ENCODE peak calls at places on chromosomes 5 and 9, in ten cellular contexts. One of them, this sample, is unnamed.
A peak's percentile ranks its signal among the peaks of the same experiment; 100 is the strongest.

GRCh38 chr9:120931278-120932085 is 4.9 kb upstream of the TRAF1 start:
- DNase-seq in GM12865: peak; percentile 95
- DNase-seq in fibroblast of the aortic adventitia: peak; percentile 77
- DNase-seq in IMR-90: peak; percentile 75
- DNase-seq in A549: no peak
- DNase-seq in Peyer's patch: peak; percentile 69
- DNase-seq in neural crest cell: no peak
- DNase-seq in endothelial cell of umbilical vein: peak; percentile 89
- DNase-seq in omental fat pad: no peak
- DNase-seq in Calu3: no peak
- DNase-seq in this sample: peak; percentile 80

GRCh38 chr9:120603601-120604000 is 23.6 kb upstream of the CDK5RAP2 start:
- DNase-seq in Calu3: no peak
- DNase-seq in fibroblast of the aortic adventitia: no peak
- DNase-seq in GM12865: no peak
- DNase-seq in Peyer's patch: no peak
- DNase-seq in omental fat pad: no peak
- DNase-seq in endothelial cell of umbilical vein: no peak
- DNase-seq in A549: no peak
- DNase-seq in IMR-90: no peak
- DNase-seq in neural crest cell: no peak
- DNase-seq in this sample: no peak

GRCh38 chr5:133943475-133943817 is 25.0 kb downstream of the C5orf15 start:
- DNase-seq in GM12865: no peak
- DNase-seq in neural crest cell: no peak
- DNase-seq in IMR-90: no peak
- DNase-seq in A549: no peak
- DNase-seq in fibroblast of the aortic adventitia: no peak
- DNase-seq in Calu3: no peak
- DNase-seq in endothelial cell of umbilical vein: no peak
- DNase-seq in Peyer's patch: no peak
- DNase-seq in omental fat pad: no peak
- DNase-seq in this sample: no peak

GRCh38 chr5:348726-349125 is 27.2 kb downstream of the AHRR start:
- DNase-seq in omental fat pad: no peak
- DNase-seq in GM12865: no peak
- DNase-seq in A549: no peak
- DNase-seq in Calu3: no peak
- DNase-seq in neural crest cell: no peak
- DNase-seq in endothelial cell of umbilical vein: no peak
- DNase-seq in fibroblast of the aortic adventitia: no peak
- DNase-seq in IMR-90: no peak
- DNase-seq in Peyer's patch: no peak
- DNase-seq in this sample: no peak

GRCh38 chr5:167296056-167296455 is 995.4 kb upstream of the WWC1 start:
- DNase-seq in GM12865: no peak
- DNase-seq in neural crest cell: no peak
- DNase-seq in fibroblast of the aortic adventitia: no peak
- DNase-seq in IMR-90: no peak
- DNase-seq in omental fat pad: no peak
- DNase-seq in Peyer's patch: no peak
- DNase-seq in A549: no peak
- DNase-seq in endothelial cell of umbilical vein: no peak
- DNase-seq in Calu3: no peak
- DNase-seq in this sample: no peak

GRCh38 chr5:969421-969839 is 39.2 kb upstream of the NKD2 start:
- DNase-seq in endothelial cell of umbilical vein: peak; percentile 28
- DNase-seq in omental fat pad: no peak
- DNase-seq in IMR-90: peak; percentile 5
- DNase-seq in fibroblast of the aortic adventitia: peak; percentile 94
- DNase-seq in GM12865: no peak
- DNase-seq in A549: no peak
- DNase-seq in neural crest cell: no peak
- DNase-seq in Calu3: no peak
- DNase-seq in Peyer's patch: no peak
- DNase-seq in this sample: peak; percentile 85

GRCh38 chr5:68196876-68197275 is 18.7 kb upstream of the PIK3R1 start:
- DNase-seq in neural crest cell: no peak
- DNase-seq in GM12865: peak; percentile 78
- DNase-seq in Peyer's patch: peak; percentile 66
- DNase-seq in fibroblast of the aortic adventitia: no peak
- DNase-seq in endothelial cell of umbilical vein: no peak
- DNase-seq in Calu3: no peak
- DNase-seq in A549: no peak
- DNase-seq in omental fat pad: no peak
- DNase-seq in IMR-90: no peak
- DNase-seq in this sample: no peak

GRCh38 chr9:107734231-107735014 is 244.9 kb upstream of the KLF4 start:
- DNase-seq in Calu3: no peak
- DNase-seq in A549: no peak
- DNase-seq in GM12865: no peak
- DNase-seq in Peyer's patch: no peak
- DNase-seq in omental fat pad: no peak
- DNase-seq in endothelial cell of umbilical vein: no peak
- DNase-seq in neural crest cell: no peak
- DNase-seq in fibroblast of the aortic adventitia: peak; percentile 99
- DNase-seq in IMR-90: peak; percentile 96
- DNase-seq in this sample: peak; percentile 96

GRCh38 chr5:117486879-117487391 is 912.3 kb upstream of the SEMA6A start:
- DNase-seq in neural crest cell: no peak
- DNase-seq in omental fat pad: no peak
- DNase-seq in Peyer's patch: no peak
- DNase-seq in fibroblast of the aortic adventitia: no peak
- DNase-seq in Calu3: peak; percentile 9
- DNase-seq in A549: no peak
- DNase-seq in IMR-90: no peak
- DNase-seq in endothelial cell of umbilical vein: no peak
- DNase-seq in GM12865: no peak
- DNase-seq in this sample: no peak

GRCh38 chr5:78295035-78295961 is 800 bp upstream of the AP3B1 start:
- DNase-seq in A549: peak; percentile 35
- DNase-seq in Peyer's patch: peak; percentile 67
- DNase-seq in fibroblast of the aortic adventitia: peak; percentile 16
- DNase-seq in GM12865: peak; percentile 47
- DNase-seq in neural crest cell: no peak
- DNase-seq in Calu3: peak; percentile 81
- DNase-seq in omental fat pad: no peak
- DNase-seq in IMR-90: no peak
- DNase-seq in endothelial cell of umbilical vein: no peak
- DNase-seq in this sample: no peak

GRCh38 chr5:150113047-150113744 is 26.8 kb upstream of the CSF1R start:
- DNase-seq in omental fat pad: no peak
- DNase-seq in fibroblast of the aortic adventitia: peak; percentile 31
- DNase-seq in GM12865: no peak
- DNase-seq in IMR-90: no peak
- DNase-seq in A549: no peak
- DNase-seq in neural crest cell: no peak
- DNase-seq in Calu3: no peak
- DNase-seq in endothelial cell of umbilical vein: no peak
- DNase-seq in Peyer's patch: peak; percentile 6
- DNase-seq in this sample: no peak

GRCh38 chr9:35680331-35681105 is 6.8 kb downstream of the CA9 start:
- DNase-seq in endothelial cell of umbilical vein: no peak
- DNase-seq in GM12865: peak; percentile 77
- DNase-seq in Calu3: no peak
- DNase-seq in omental fat pad: no peak
- DNase-seq in Peyer's patch: peak; percentile 73
- DNase-seq in IMR-90: peak; percentile 78
- DNase-seq in fibroblast of the aortic adventitia: peak; percentile 22
- DNase-seq in A549: no peak
- DNase-seq in neural crest cell: no peak
- DNase-seq in this sample: peak; percentile 65

GRCh38 chr5:65382582-65382981 is 99.1 kb downstream of the ADAMTS6 start:
- DNase-seq in omental fat pad: no peak
- DNase-seq in IMR-90: peak; percentile 13
- DNase-seq in fibroblast of the aortic adventitia: no peak
- DNase-seq in Calu3: no peak
- DNase-seq in Peyer's patch: no peak
- DNase-seq in A549: no peak
- DNase-seq in neural crest cell: no peak
- DNase-seq in GM12865: peak; percentile 3
- DNase-seq in endothelial cell of umbilical vein: no peak
- DNase-seq in this sample: no peak
- TF ChIP-seq CTCF in omental fat pad: no peak
- TF ChIP-seq CTCF in IMR-90: no peak
- TF ChIP-seq CTCF in fibroblast of the aortic adventitia: no peak
- TF ChIP-seq CTCF in Calu3: no peak
- TF ChIP-seq CTCF in Peyer's patch: no peak
- TF ChIP-seq CTCF in A549: no peak
- TF ChIP-seq CTCF in neural crest cell: no peak
- TF ChIP-seq CTCF in GM12865: no peak
- TF ChIP-seq CTCF in endothelial cell of umbilical vein: no peak
- TF ChIP-seq CTCF in this sample: no peak

GRCh38 chr5:160685219-160685618 is 166.8 kb downstream of the ATP10B start:
- DNase-seq in A549: no peak
- DNase-seq in fibroblast of the aortic adventitia: no peak
- DNase-seq in IMR-90: no peak
- DNase-seq in Calu3: peak; percentile 39
- DNase-seq in endothelial cell of umbilical vein: no peak
- DNase-seq in omental fat pad: no peak
- DNase-seq in neural crest cell: no peak
- DNase-seq in GM12865: no peak
- DNase-seq in Peyer's patch: no peak
- DNase-seq in this sample: no peak

GRCh38 chr5:160685695-160686094 is 166.3 kb downstream of the ATP10B start:
- DNase-seq in neural crest cell: no peak
- DNase-seq in omental fat pad: no peak
- DNase-seq in Calu3: peak; percentile 61
- DNase-seq in endothelial cell of umbilical vein: no peak
- DNase-seq in IMR-90: no peak
- DNase-seq in fibroblast of the aortic adventitia: no peak
- DNase-seq in Peyer's patch: no peak
- DNase-seq in A549: peak; percentile 4
- DNase-seq in GM12865: peak; percentile 60
- DNase-seq in this sample: no peak
- TF ChIP-seq CTCF in neural crest cell: peak; percentile 56
- TF ChIP-seq CTCF in omental fat pad: no peak
- TF ChIP-seq CTCF in Calu3: peak; percentile 78
- TF ChIP-seq CTCF in endothelial cell of umbilical vein: no peak
- TF ChIP-seq CTCF in IMR-90: no peak
- TF ChIP-seq CTCF in fibroblast of the aortic adventitia: no peak
- TF ChIP-seq CTCF in Peyer's patch: peak; percentile 40
- TF ChIP-seq CTCF in A549: peak; percentile 13
- TF ChIP-seq CTCF in GM12865: peak; percentile 39
- TF ChIP-seq CTCF in this sample: no peak

GRCh38 chr5:39148983-39149534 is 70.3 kb downstream of the FYB1 start:
- DNase-seq in Calu3: no peak
- DNase-seq in Peyer's patch: no peak
- DNase-seq in IMR-90: peak; percentile 24
- DNase-seq in A549: no peak
- DNase-seq in omental fat pad: no peak
- DNase-seq in endothelial cell of umbilical vein: peak; percentile 77
- DNase-seq in GM12865: peak; percentile 5
- DNase-seq in fibroblast of the aortic adventitia: peak; percentile 51
- DNase-seq in neural crest cell: no peak
- DNase-seq in this sample: peak; percentile 42
- TF ChIP-seq CTCF in Calu3: no peak
- TF ChIP-seq CTCF in Peyer's patch: peak; percentile 26
- TF ChIP-seq CTCF in IMR-90: peak; percentile 37
- TF ChIP-seq CTCF in A549: peak; percentile 66
- TF ChIP-seq CTCF in omental fat pad: no peak
- TF ChIP-seq CTCF in endothelial cell of umbilical vein: peak; percentile 22
- TF ChIP-seq CTCF in GM12865: no peak
- TF ChIP-seq CTCF in fibroblast of the aortic adventitia: peak; percentile 38
- TF ChIP-seq CTCF in neural crest cell: peak; percentile 63
- TF ChIP-seq CTCF in this sample: peak; percentile 36

DNA sequence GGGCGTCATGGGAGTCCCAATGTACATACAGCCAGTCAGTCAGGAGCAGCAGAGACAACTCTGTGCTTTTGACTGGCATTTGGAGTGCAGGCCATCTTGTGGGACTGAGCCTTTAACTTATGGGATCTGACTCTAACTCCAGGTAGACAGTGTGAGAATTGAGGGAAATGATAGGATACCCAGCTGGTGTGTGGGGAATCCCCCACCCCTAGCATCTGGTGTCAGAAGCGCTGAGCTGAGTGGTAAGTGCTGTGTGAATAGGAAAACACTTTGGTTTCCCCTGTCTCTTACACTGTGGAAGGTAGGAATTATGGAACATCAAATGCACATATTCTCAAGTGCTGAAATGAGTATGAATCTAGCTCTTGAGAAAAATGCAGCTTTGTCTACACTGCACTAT is 43.9 kb downstream of the CCDC125 start:
- DNase-seq in GM12865: no peak
- DNase-seq in Peyer's patch: no peak
- DNase-seq in omental fat pad: no peak
- DNase-seq in endothelial cell of umbilical vein: no peak
- DNase-seq in IMR-90: no peak
- DNase-seq in fibroblast of the aortic adventitia: no peak
- DNase-seq in Calu3: no peak
- DNase-seq in A549: no peak
- DNase-seq in neural crest cell: no peak
- DNase-seq in this sample: no peak
- TF ChIP-seq CTCF in GM12865: no peak
- TF ChIP-seq CTCF in Peyer's patch: no peak
- TF ChIP-seq CTCF in omental fat pad: no peak
- TF ChIP-seq CTCF in endothelial cell of umbilical vein: no peak
- TF ChIP-seq CTCF in IMR-90: no peak
- TF ChIP-seq CTCF in fibroblast of the aortic adventitia: no peak
- TF ChIP-seq CTCF in Calu3: no peak
- TF ChIP-seq CTCF in A549: no peak
- TF ChIP-seq CTCF in neural crest cell: no peak
- TF ChIP-seq CTCF in this sample: no peak

GRCh38 chr5:148011407-148012124 is 52.2 kb upstream of the SPINK5 start:
- DNase-seq in endothelial cell of umbilical vein: peak; percentile 17
- DNase-seq in A549: no peak
- DNase-seq in fibroblast of the aortic adventitia: peak; percentile 66
- DNase-seq in Peyer's patch: no peak
- DNase-seq in neural crest cell: no peak
- DNase-seq in omental fat pad: no peak
- DNase-seq in GM12865: no peak
- DNase-seq in IMR-90: peak; percentile 9
- DNase-seq in Calu3: peak; percentile 74
- DNase-seq in this sample: peak; percentile 25

GRCh38 chr5:148000036-148000435 is 63.7 kb upstream of the SPINK5 start:
- DNase-seq in Calu3: no peak
- DNase-seq in A549: no peak
- DNase-seq in Peyer's patch: no peak
- DNase-seq in omental fat pad: no peak
- DNase-seq in GM12865: no peak
- DNase-seq in neural crest cell: no peak
- DNase-seq in IMR-90: no peak
- DNase-seq in endothelial cell of umbilical vein: no peak
- DNase-seq in fibroblast of the aortic adventitia: no peak
- DNase-seq in this sample: no peak

GRCh38 chr5:148002471-148002870 is 61.3 kb upstream of the SPINK5 start:
- DNase-seq in A549: no peak
- DNase-seq in GM12865: no peak
- DNase-seq in endothelial cell of umbilical vein: no peak
- DNase-seq in Peyer's patch: no peak
- DNase-seq in Calu3: no peak
- DNase-seq in omental fat pad: no peak
- DNase-seq in fibroblast of the aortic adventitia: peak; percentile 17
- DNase-seq in IMR-90: no peak
- DNase-seq in neural crest cell: no peak
- DNase-seq in this sample: no peak

GRCh38 chr5:148003226-148003625 is 60.6 kb upstream of the SPINK5 start:
- DNase-seq in A549: no peak
- DNase-seq in neural crest cell: no peak
- DNase-seq in omental fat pad: no peak
- DNase-seq in Peyer's patch: no peak
- DNase-seq in endothelial cell of umbilical vein: no peak
- DNase-seq in fibroblast of the aortic adventitia: no peak
- DNase-seq in IMR-90: no peak
- DNase-seq in GM12865: no peak
- DNase-seq in Calu3: no peak
- DNase-seq in this sample: no peak

GRCh38 chr5:148005788-148006520 is 57.8 kb upstream of the SPINK5 start:
- DNase-seq in A549: no peak
- DNase-seq in Calu3: no peak
- DNase-seq in Peyer's patch: no peak
- DNase-seq in omental fat pad: no peak
- DNase-seq in GM12865: peak; percentile 35
- DNase-seq in IMR-90: peak; percentile 0
- DNase-seq in endothelial cell of umbilical vein: no peak
- DNase-seq in neural crest cell: no peak
- DNase-seq in fibroblast of the aortic adventitia: no peak
- DNase-seq in this sample: no peak
- TF ChIP-seq CTCF in A549: no peak
- TF ChIP-seq CTCF in Calu3: no peak
- TF ChIP-seq CTCF in Peyer's patch: no peak
- TF ChIP-seq CTCF in omental fat pad: no peak
- TF ChIP-seq CTCF in GM12865: peak; percentile 25
- TF ChIP-seq CTCF in IMR-90: no peak
- TF ChIP-seq CTCF in endothelial cell of umbilical vein: no peak
- TF ChIP-seq CTCF in neural crest cell: peak; percentile 30
- TF ChIP-seq CTCF in fibroblast of the aortic adventitia: peak; percentile 7
- TF ChIP-seq CTCF in this sample: no peak